ENCODE peak calls at places on chromosomes 5 and 9, in four cellular contexts. L is tibial nerve, S is spleen, H is H9. G is an unnamed sample. For H3K4me1, the result is how much of the 10 kb centered on the place peaks cover.

GRCh38 chr5:158599132-158599531 is 500.6 kb downstream of the EBF1 start:
- DNase-seq in L (peak), S (no peak), H (no peak), G (no peak)

GRCh38 chr5:181192337-181193046 is 12.5 kb downstream of the TRIM7 start:
- DNase-seq in L (no peak), S (no peak), H (no peak), G (no peak)

GRCh38 chr5:177256296-177256695 is 47.2 kb downstream of the RAB24 start:
- DNase-seq in L (no peak), S (no peak), H (no peak), G (no peak)

GRCh38 chr9:135123145-135123544 is 35.7 kb downstream of the OLFM1 start:
- DNase-seq in L (no peak), S (no peak), H (no peak), G (no peak)

GRCh38 chr5:1946776-1947175 is 64.1 kb upstream of the IRX4 start:
- DNase-seq in L (no peak), S (no peak), H (no peak), G (no peak)

GRCh38 chr5:67393211-67393610 is 196.6 kb upstream of the CD180 start:
- DNase-seq in L (no peak), S (no peak), H (no peak), G (no peak)

GRCh38 chr9:114538241-114538640 is 33.0 kb upstream of the WHRN start:
- DNase-seq in L (no peak), S (peak), H (peak), G (no peak)

GRCh38 chr9:134175291-134175807 is 11.0 kb upstream of the RNU6ATAC start:
- DNase-seq in L (no peak), S (no peak), H (peak), G (no peak)

GRCh38 chr9:131095666-131096489 is 453 bp upstream of the AIF1L start:
- DNase-seq in L (no peak), S (no peak), H (peak), G (no peak)

GRCh38 chr5:74767579-74767913 is 497 bp downstream of the NSA2 start:
- DNase-seq in L (no peak), S (no peak), H (no peak), G (no peak)

GRCh38 chr5:43063731-43064171 is 23.6 kb upstream of the ANXA2R start:
- DNase-seq in L (no peak), S (peak), H (peak), G (no peak)

GRCh38 chr9:130020618-130021017 is 22.4 kb downstream of the FNBP1 start:
- DNase-seq in L (no peak), S (no peak), H (no peak), G (no peak)

GRCh38 chr5:150142189-150142788 is 13.4 kb downstream of the PDGFRB start:
- DNase-seq in L (no peak), S (no peak), H (no peak), G (no peak)

GRCh38 chr5:141881886-141882285 is 3.7 kb upstream of the PCDH1 start:
- DNase-seq in L (no peak), S (no peak), H (peak), G (no peak)

GRCh38 chr9:87112656-87113055 is 165.3 kb upstream of the GAS1 start:
- DNase-seq in L (no peak), S (no peak), H (no peak), G (no peak)

GRCh38 chr9:92652461-92652860 is 17.5 kb downstream of the IPPK start:
- DNase-seq in L (no peak), S (no peak), H (no peak), G (no peak)

GRCh38 chr5:52995095-52995494 is 5.9 kb downstream of the ITGA2 start:
- DNase-seq in L (no peak), S (no peak), H (no peak), G (no peak)

GRCh38 chr5:158838788-158839187 is 260.9 kb downstream of the EBF1 start:
- DNase-seq in L (no peak), S (no peak), H (no peak), G (no peak)

GRCh38 chr5:176985516-176985915 is 21.1 kb downstream of the UIMC1 start:
- DNase-seq in L (no peak), S (peak), H (no peak), G (no peak)

GRCh38 chr5:146539973-146540372 is 24.0 kb upstream of the GPR151 start:
- DNase-seq in L (no peak), S (no peak), H (no peak), G (no peak)

GRCh38 chr5:173807150-173807784 is 80.9 kb upstream of the CPEB4 start:
- DNase-seq in L (no peak), S (no peak), H (no peak), G (no peak)

GRCh38 chr5:88236866-88237642 is 31.6 kb downstream of the TMEM161B start:
- DNase-seq in L (no peak), S (no peak), H (no peak), G (no peak)

GRCh38 chr5:125317546-125317995 is 571.1 kb upstream of the ZNF608 start:
- DNase-seq in L (no peak), S (no peak), H (peak), G (no peak)

GRCh38 chr9:78707481-78707977 is 410.6 kb downstream of the PSAT1 start:
- DNase-seq in L (no peak), S (no peak), H (no peak), G (no peak)

GRCh38 chr9:78899006-78899405 is 602.1 kb downstream of the PSAT1 start:
- DNase-seq in L (no peak), S (no peak), H (no peak), G (no peak)

GRCh38 chr5:33582417-33582816 is 141.7 kb downstream of the TARS1 start:
- DNase-seq in L (no peak), S (no peak), H (no peak), G (no peak)

GRCh38 chr5:87069974-87070608 is 197.6 kb upstream of the RASA1 start:
- DNase-seq in L (peak), S (no peak), H (no peak), G (no peak)

GRCh38 chr5:122316652-122317051 is 4.6 kb downstream of the SNCAIP start:
- DNase-seq in L (no peak), S (no peak), H (no peak), G (no peak)

GRCh38 chr5:77546-77945 is 14.4 kb upstream of the PLEKHG4B start:
- DNase-seq in L (no peak), S (no peak), H (no peak), G (no peak)

GRCh38 chr5:850511-851006 is at the start of gene ZDHHC11:
- DNase-seq in L (no peak), S (peak), H (peak), G (no peak)

GRCh38 chr5:169160405-169160901 is 140.5 kb downstream of the SLIT3 start:
- DNase-seq in L (no peak), S (no peak), H (no peak), G (no peak)

GRCh38 chr9:93471135-93471534 is 17.8 kb upstream of the FAM120AOS start:
- DNase-seq in L (no peak), S (no peak), H (no peak), G (no peak)

GRCh38 chr9:127949827-127950512 is 12.3 kb upstream of the DPM2 start:
- DNase-seq in L (no peak), S (no peak), H (no peak), G (no peak)
- H3K4me1 ChIP-seq in L (half or more), S (under half), H (under half), G (under half)

GRCh38 chr5:149001154-149001553 is 61.7 kb downstream of the SH3TC2 start:
- DNase-seq in L (no peak), S (no peak), H (no peak), G (no peak)
- H3K4me1 ChIP-seq in L (under half), S (under half), H (under half), G (under half)

GRCh38 chr5:139710370-139711066 is 62.4 kb downstream of the CXXC5 start:
- DNase-seq in L (no peak), S (peak), H (peak), G (peak)

GRCh38 chr5:139709587-139710369 is 61.6 kb downstream of the CXXC5 start:
- DNase-seq in L (no peak), S (peak), H (peak), G (no peak)

GRCh38 chr5:139711852-139712171 is 63.7 kb downstream of the CXXC5 start:
- DNase-seq in L (no peak), S (peak), H (no peak), G (no peak)

GRCh38 chr5:139708877-139709586 is 60.9 kb downstream of the CXXC5 start:
- DNase-seq in L (no peak), S (peak), H (no peak), G (no peak)

DNA sequence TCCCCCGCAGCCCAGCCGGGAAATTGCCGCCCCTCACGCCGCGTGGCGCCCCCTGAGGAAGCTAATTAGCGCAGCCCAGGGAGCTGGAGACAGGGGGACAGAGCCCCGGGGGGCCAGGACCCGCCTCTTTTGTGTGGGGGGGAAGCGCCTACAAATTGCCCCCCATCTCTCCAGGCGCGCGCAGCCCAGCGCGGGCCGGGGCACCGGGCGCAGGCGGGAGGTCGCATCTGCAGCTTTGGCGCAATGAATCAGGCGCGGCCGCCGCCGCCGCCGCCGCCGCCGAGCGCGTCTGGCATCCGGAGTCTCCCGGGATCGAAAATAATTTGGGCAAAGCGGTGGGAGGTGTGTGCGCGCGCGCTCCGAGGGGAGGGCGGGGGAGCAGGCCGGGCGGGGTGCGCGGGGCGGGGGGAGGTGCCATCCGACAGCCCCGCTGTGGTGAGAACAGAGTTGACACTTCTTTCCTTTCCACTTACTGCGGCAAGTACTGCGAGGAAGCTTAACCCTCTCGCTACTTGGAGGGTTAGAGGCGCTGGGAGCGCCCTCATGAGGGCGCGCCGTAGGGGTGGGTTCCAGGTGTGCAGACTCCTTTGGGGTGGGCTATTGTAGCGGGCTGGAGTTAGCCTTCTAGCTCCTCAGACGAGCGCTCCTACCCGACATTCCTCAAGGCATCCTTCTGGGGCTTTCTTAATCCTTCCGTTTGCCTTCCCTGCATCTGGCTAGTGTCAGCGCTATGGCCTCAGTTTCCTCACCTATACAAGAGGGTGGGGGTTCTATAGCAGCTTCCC is 63.1 kb downstream of the CXXC5 start:
- DNase-seq in L (no peak), S (peak), H (peak), G (peak)
- H3K4me1 ChIP-seq in L (under half), S (under half), H (under half), G (under half)

GRCh38 chr5:132054697-132055440 is 5.6 kb upstream of the IL3 start:
- DNase-seq in L (no peak), S (peak), H (no peak), G (no peak)

GRCh38 chr5:132053483-132053882 is 7.0 kb upstream of the IL3 start:
- DNase-seq in L (no peak), S (peak), H (peak), G (no peak)

GRCh38 chr5:132052520-132052919 is 7.9 kb upstream of the IL3 start:
- DNase-seq in L (no peak), S (peak), H (peak), G (no peak)

GRCh38 chr5:132055441-132055807 is 5.0 kb upstream of the IL3 start:
- DNase-seq in L (no peak), S (no peak), H (no peak), G (no peak)

DNA sequence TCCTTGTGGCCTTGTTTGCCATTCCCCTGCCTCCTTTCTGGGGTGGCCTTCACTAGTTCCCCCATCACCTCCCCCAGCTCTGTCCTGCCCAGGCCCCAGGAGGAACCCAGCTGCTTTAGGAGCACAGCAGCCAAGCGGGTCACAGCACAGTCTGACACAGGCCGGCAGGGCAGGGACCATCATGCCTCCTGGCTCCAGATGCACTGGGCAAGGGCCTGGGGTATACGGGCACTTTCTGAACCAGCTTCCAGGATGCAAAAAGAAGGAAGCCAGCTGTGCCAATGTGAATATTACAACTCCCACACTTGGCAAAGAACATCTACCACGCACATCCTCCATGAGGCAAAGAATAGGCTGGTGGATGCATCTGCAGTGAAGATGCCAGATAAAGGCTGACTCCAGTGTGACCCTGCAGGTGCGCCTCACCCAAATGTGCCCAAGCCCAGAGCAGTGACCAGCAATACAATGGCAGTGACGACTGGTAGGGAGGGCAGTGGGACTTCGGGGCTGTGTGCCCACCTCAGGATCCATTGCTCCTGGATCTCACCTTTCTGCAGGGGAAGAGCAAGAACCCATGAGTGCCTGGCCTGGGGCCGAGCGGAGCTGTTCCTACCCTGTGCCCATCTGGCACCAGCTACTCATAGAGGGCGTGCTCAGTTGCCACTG is 6.3 kb upstream of the IL3 start:
- DNase-seq in L (no peak), S (peak), H (peak), G (no peak)
- H3K4me1 ChIP-seq in L (under half), S (under half), H (under half), G (under half)

GRCh38 chr9:136483589-136484152 is 831 bp upstream of the SEC16A start:
- DNase-seq in L (peak), S (peak), H (peak), G (peak)

GRCh38 chr9:136486131-136486530 is 3.3 kb upstream of the SEC16A start:
- DNase-seq in L (no peak), S (no peak), H (no peak), G (no peak)

GRCh38 chr9:136485651-136486050 is 2.8 kb upstream of the SEC16A start:
- DNase-seq in L (no peak), S (peak), H (no peak), G (no peak)

GRCh38 chr9:136484153-136485048 is 1.6 kb upstream of the SEC16A start:
- DNase-seq in L (no peak), S (peak), H (no peak), G (peak)

GRCh38 chr9:136485049-136485647 is 2.3 kb upstream of the SEC16A start:
- DNase-seq in L (peak), S (peak), H (peak), G (peak)
- H3K4me1 ChIP-seq in L (under half), S (under half), H (under half), G (under half)

DNA sequence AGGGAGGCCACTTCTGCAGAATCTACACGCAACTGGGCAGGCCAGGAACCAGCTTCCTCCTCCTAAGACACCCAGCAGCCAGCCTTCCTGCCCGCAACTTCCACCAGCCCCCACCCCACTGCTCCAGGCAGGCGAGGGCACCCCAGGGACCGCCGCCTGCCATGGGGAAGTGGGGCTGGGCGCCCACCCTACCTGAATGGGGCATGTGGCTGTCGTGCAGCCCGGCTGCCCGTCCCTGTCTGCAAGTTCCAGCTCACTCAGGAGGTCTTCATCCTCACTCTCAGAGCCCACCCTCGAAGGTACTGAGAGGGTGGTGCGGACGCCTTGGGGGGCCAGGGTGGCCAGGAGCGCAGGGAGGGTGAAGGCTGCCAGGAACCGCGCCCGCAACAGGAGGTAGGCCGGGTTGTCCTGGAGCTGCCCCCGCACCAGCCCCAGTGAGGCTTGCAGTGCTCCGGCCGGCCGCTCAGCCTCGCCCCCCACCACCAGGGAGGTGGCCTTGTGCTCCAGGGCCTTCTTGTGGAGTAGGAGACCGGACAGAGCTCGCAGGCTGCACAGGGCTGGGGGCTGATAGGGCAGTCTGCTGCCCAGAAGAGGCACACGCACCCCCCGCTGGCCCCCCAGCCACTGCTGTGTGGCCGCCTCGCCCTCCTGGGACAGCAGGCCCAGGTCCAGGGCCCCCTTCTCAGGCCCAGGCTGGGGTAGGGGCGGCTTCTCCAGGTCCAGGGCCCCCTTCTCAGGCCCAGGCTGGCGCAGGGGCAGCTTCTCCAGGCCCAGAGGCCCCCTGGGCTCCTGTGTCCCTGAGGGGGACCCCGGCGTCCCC is 4.1 kb upstream of the CARD9 start:
- DNase-seq in L (no peak), S (no peak), H (no peak), G (no peak)
- H3K4me1 ChIP-seq in L (under half), S (under half), H (under half), G (under half)

GRCh38 chr9:137223078-137224040 is 1.3 kb upstream of the RNF208 start:
- DNase-seq in L (peak), S (peak), H (peak), G (peak)

GRCh38 chr9:137226338-137227056 is 805 bp upstream of the RNF224 start:
- DNase-seq in L (no peak), S (no peak), H (no peak), G (no peak)

GRCh38 chr9:137225701-137226331 is 842 bp downstream of the CYSRT1 start:
- DNase-seq in L (no peak), S (no peak), H (no peak), G (no peak)

GRCh38 chr9:137227057-137227852 is at the start of gene RNF224:
- DNase-seq in L (peak), S (peak), H (peak), G (peak)

DNA sequence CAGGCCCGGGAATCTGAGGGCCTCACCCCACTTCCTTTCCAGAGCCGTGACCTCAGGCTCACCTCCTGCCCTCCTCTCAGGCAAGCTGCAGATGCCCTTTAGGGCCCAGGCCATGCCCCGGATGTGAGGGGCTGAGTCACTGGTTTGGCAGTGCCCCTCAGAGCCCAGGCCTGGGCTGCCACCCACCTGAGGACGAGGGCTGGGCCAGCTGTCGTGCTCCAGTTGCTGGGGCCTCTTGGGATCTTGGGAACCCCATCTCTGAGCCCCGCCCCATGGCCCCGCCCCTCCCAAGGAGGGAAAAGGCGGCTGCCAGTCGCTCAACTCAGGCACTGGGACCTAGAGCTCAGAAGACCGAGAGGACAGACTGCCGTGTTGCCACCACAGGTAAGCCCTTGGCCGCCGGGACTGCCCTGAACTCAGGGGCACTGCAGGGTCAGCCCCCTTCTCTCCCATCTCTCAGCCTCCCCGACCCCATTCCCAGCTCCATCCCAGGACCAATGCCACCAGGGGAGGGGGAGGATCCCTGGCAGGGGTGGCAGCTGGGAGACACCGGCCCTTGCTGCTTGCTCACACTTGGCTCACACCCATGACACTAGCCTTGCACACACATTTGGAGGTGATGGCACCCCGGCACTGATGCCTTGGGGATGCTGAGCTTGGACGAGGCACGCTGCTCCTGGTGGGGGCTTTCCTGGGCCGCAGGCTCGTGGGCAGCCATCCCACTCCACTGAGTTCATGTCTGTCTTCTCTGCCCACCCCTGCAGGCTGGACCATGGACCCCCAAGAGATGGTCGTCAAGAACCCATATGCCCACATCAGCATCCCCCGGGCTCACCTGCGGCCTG is at the start of gene CYSRT1:
- DNase-seq in L (no peak), S (no peak), H (no peak), G (no peak)
- H3K4me1 ChIP-seq in L (under half), S (under half), H (under half), G (under half)

G was measured in effector memory CD4-positive, alpha-beta T cell.